ENCODE peak calls at places on chromosomes 16 and 17, in six cellular contexts. E, I, K, J, R and V are unnamed samples.

GRCh38 chr16:69110406-69110805 is 5.0 kb downstream of the HAS3 start:
- DNase-seq in K (no peak), E (no peak), R (no peak), I (no peak), J (no peak), V (no peak)

GRCh38 chr16:28555593-28555992 is 1.9 kb downstream of the SGF29 start:
- DNase-seq in E (no peak), I (no peak), R (no peak), J (no peak), K (no peak), V (no peak)

GRCh38 chr17:7676533-7676932 is 10.8 kb downstream of the TP53 start:
- DNase-seq in I (no peak), K (no peak), E (no peak), J (no peak), R (no peak), V (no peak)

GRCh38 chr16:85731179-85731578 is 19.7 kb downstream of the C16orf74 start:
- DNase-seq in R (no peak), K (no peak), J (no peak), I (no peak), E (no peak), V (no peak)

GRCh38 chr16:3807425-3808123 is 72.9 kb downstream of the CREBBP start:
- DNase-seq in K (no peak), E (no peak), J (no peak), R (no peak), I (no peak), V (no peak)

GRCh38 chr16:58258326-58258725 is 36.5 kb downstream of the PRSS54 start:
- DNase-seq in J (no peak), I (no peak), E (no peak), R (no peak), K (no peak), V (no peak)

GRCh38 chr16:85245307-85246172 is 133.3 kb upstream of the CIBAR2 start:
- DNase-seq in K (peak), E (peak), I (peak), J (no peak), R (peak), V (peak)

GRCh38 chr16:87132361-87133014 is 184.7 kb downstream of the C16orf95 start:
- DNase-seq in J (no peak), E (no peak), I (no peak), K (no peak), R (no peak), V (no peak)

GRCh38 chr16:8982816-8983215 is 19.1 kb upstream of the USP7 start:
- DNase-seq in E (no peak), I (no peak), K (no peak), J (no peak), R (no peak), V (no peak)

GRCh38 chr16:22638393-22639206 is 127.9 kb downstream of the NPIPB5 start:
- DNase-seq in R (no peak), K (no peak), J (no peak), I (no peak), E (no peak), V (no peak)

GRCh38 chr17:78805301-78805700 is 23.2 kb upstream of the CYTH1 start:
- DNase-seq in J (no peak), K (no peak), I (peak), R (no peak), E (no peak), V (no peak)

GRCh38 chr16:30846649-30847402 is 47.1 kb downstream of the BCL7C start:
- DNase-seq in K (no peak), R (no peak), E (no peak), I (no peak), J (no peak), V (no peak)

GRCh38 chr17:42937712-42938596 is 26.3 kb downstream of the AARSD1 start:
- DNase-seq in K (peak), E (peak), J (no peak), I (no peak), R (peak), V (peak)

GRCh38 chr16:87677830-87678229 is 75.5 kb downstream of the JPH3 start:
- DNase-seq in E (no peak), R (no peak), I (no peak), K (no peak), J (no peak), V (no peak)

GRCh38 chr17:81309140-81309858 is 14.2 kb upstream of the SLC38A10 start:
- DNase-seq in R (peak), K (no peak), J (peak), I (no peak), E (peak), V (no peak)

GRCh38 chr17:75898791-75899190 is 2.0 kb upstream of the TRIM65 start:
- DNase-seq in E (no peak), I (no peak), R (no peak), K (no peak), J (no peak), V (no peak)

GRCh38 chr17:64008830-64009229 is 10.7 kb downstream of the PRR29 start:
- DNase-seq in I (no peak), K (no peak), J (peak), R (no peak), E (no peak), V (no peak)